ENCODE peak calls at places on chromosomes 6 and 20, in four cellular contexts. J, G, Z and C are unnamed samples. For H3K9me1, the result is how much of the 10 kb centered on the place peaks cover.

GRCh38 chr6:163356324-163356723 is 58.2 kb upstream of the QKI start:
- DNase-seq in G (peak), J (no peak), Z (peak), C (peak)

GRCh38 chr6:153130515-153131036 is 506 bp downstream of the RGS17 start:
- DNase-seq in J (no peak), Z (no peak), G (no peak), C (no peak)

GRCh38 chr6:137234505-137234863 is 15.3 kb upstream of the IFNGR1 start:
- DNase-seq in Z (no peak), J (no peak), G (no peak), C (no peak)

GRCh38 chr6:40960784-40961430 is 78.1 kb downstream of the UNC5CL start:
- DNase-seq in J (no peak), Z (no peak), G (peak), C (no peak)

GRCh38 chr6:28081486-28081751 is 1.1 kb downstream of the ZNF165 start:
- DNase-seq in J (no peak), Z (no peak), G (no peak), C (no peak)

GRCh38 chr6:164927288-164928040 is 381.9 kb downstream of the C6orf118 start:
- DNase-seq in Z (peak), J (peak), G (peak), C (peak)

GRCh38 chr20:22414354-22414753 is 170.0 kb downstream of the FOXA2 start:
- DNase-seq in G (no peak), J (peak), Z (no peak), C (no peak)

GRCh38 chr6:47621838-47622449 is 76.4 kb upstream of the ADGRF4 start:
- DNase-seq in G (no peak), J (no peak), Z (no peak), C (no peak)

GRCh38 chr20:32648761-32649615 is 24.8 kb downstream of the C20orf203 start:
- DNase-seq in G (peak), Z (no peak), J (peak), C (no peak)

GRCh38 chr20:11216451-11217314 is 542.9 kb upstream of the JAG1 start:
- DNase-seq in G (peak), Z (peak), J (no peak), C (no peak)

GRCh38 chr20:32512047-32512385 is 73.1 kb downstream of the NOL4L start:
- DNase-seq in G (no peak), J (no peak), Z (no peak), C (no peak)

GRCh38 chr6:154301086-154301625 is 55.4 kb downstream of the IPCEF1 start:
- DNase-seq in G (peak), Z (no peak), J (no peak), C (no peak)

GRCh38 chr6:35014786-35015185 is 125.7 kb downstream of the ANKS1A start:
- DNase-seq in G (peak), J (no peak), Z (peak), C (no peak)

GRCh38 chr6:113809818-113810217 is 47.3 kb upstream of the MARCKS start:
- DNase-seq in Z (no peak), G (no peak), J (no peak), C (no peak)

GRCh38 chr6:121573466-121573865 is 138.0 kb downstream of the GJA1 start:
- DNase-seq in Z (peak), J (no peak), G (no peak), C (no peak)

GRCh38 chr20:24337074-24337473 is 132.4 kb upstream of the SYNDIG1 start:
- DNase-seq in J (no peak), G (peak), Z (no peak), C (peak)

GRCh38 chr6:90226257-90226656 is 70.4 kb downstream of the BACH2 start:
- DNase-seq in Z (no peak), G (peak), J (no peak), C (no peak)

GRCh38 chr6:143213977-143214376 is 153.3 kb downstream of the AIG1 start:
- DNase-seq in G (no peak), J (no peak), Z (no peak), C (no peak)

GRCh38 chr6:143215363-143215762 is 154.7 kb downstream of the AIG1 start:
- DNase-seq in J (no peak), G (no peak), Z (no peak), C (no peak)

GRCh38 chr6:143205983-143206382 is 145.3 kb downstream of the AIG1 start:
- DNase-seq in Z (no peak), J (no peak), G (peak), C (no peak)

GRCh38 chr6:143206550-143206949 is 145.9 kb downstream of the AIG1 start:
- DNase-seq in J (no peak), G (no peak), Z (no peak), C (no peak)

DNA sequence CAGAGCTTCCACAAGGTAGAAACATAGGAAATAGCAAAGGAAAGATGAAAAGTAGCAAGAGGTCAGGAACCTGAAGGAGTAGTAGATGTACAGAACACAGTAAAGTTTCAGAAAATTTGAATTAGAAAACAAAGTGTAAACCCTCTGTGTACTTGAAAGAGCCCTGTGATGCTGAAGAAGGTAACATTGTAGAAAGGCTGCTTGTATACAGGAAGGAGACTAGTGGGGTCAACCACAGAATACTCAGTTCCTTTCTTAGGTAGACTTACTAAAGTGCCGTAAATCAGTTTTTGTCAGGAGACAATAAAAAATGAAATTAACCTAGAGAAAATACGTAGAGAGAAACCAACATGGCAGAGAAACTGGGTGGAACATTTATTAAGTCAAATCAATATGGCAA is 149.7 kb downstream of the AIG1 start:
- DNase-seq in G (no peak), J (no peak), Z (no peak), C (no peak)
- H3K9me1 ChIP-seq in G (under half), J (under half), Z (under half), C (under half)

GRCh38 chr6:21665101-21665435 is 71.5 kb downstream of the SOX4 start:
- DNase-seq in G (no peak), Z (peak), J (no peak), C (no peak)

GRCh38 chr6:21664263-21665081 is 70.9 kb downstream of the SOX4 start:
- DNase-seq in G (no peak), J (no peak), Z (peak), C (no peak)

GRCh38 chr6:21666788-21667681 is 73.5 kb downstream of the SOX4 start:
- DNase-seq in Z (peak), G (no peak), J (no peak), C (no peak)

GRCh38 chr6:21666200-21666671 is 72.7 kb downstream of the SOX4 start:
- DNase-seq in J (no peak), G (no peak), Z (peak), C (no peak)

DNA sequence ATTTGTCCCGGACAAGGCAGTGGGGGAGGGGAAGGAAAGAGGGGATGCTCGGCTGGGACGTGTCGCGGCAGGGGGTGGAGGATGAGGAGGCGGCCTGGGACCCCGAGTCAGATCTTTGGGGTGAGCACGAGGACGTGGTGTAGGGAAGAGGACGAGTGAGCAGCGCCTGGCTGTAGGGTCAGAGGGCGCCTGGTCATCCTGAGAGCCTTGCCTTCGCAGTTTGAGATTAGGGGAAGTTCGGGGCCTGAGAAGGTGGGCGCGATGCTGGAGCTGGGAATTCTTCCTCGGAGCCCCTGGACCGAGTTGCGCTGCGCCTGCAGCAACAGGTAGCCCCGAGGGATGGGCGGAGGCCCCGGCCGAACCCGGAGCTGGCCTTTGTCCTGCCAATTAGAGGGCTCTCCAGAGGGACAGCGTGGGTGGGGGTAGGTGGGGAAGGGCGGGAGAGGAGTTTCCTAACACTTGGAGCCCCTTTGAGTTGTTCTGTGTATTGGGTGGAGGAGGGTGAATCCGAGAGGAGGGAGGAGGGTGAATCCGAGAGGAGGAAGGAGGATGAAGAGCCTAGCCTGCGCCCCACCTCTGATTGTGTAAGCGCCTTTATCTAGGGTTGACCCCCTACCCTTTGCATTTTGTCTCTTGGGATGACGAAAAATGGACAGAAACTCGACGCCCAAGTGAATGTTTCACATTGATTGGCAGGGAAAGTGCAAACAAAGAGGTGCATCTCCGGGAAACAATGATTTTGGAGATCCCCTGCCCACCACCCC is 72.1 kb downstream of the SOX4 start:
- DNase-seq in J (no peak), Z (peak), G (no peak), C (no peak)
- H3K4me3 ChIP-seq in J (no peak), Z (peak), G (peak), C (peak)

DNA sequence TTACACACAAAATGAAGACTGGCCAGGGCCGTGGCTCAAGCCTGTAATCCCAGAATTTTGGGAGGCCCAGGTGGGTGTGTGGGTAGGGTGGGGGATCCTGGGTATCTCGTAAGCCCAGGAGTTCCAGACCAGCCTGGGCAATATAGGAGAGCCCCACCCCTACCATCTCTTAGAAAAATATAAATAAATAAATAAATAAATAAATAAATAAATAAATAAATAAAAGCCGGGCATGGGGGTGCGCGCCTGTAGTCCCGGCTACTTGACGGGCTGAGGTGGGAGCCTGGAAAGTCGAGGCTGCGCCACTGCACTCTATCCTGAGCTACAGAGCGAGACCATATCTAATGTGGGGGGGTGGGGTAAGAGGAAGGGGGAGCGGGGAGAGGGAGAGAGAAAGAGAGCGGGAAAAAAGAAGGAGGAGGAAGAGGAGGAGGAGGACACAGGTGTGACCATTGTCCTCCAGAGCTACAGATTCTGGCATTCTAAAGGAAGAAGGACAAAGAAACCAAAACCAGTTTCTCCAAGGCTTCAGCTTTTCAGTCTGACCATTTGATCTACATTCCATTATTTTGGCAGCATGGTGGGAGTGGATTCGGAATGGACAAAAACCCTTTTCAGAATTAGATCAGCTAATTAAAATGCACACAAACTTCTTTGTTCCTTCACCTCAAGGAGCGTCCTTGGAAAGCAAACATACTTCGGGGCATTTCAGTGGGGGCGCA is 616 bp upstream of the C6orf141 start:
- DNase-seq in Z (peak), G (no peak), J (no peak), C (no peak)
- H3K27ac ChIP-seq in Z (no peak), G (no peak), J (no peak), C (peak)

GRCh38 chr20:46800405-46800804 is 91.0 kb downstream of the SLC2A10 start:
- DNase-seq in Z (no peak), G (no peak), J (no peak), C (no peak)

GRCh38 chr20:46799781-46800180 is 90.3 kb downstream of the SLC2A10 start:
- DNase-seq in J (no peak), Z (no peak), G (no peak), C (no peak)

GRCh38 chr20:46802696-46803445 is 91.8 kb upstream of the EYA2 start:
- DNase-seq in Z (no peak), G (no peak), J (no peak), C (no peak)

GRCh38 chr20:46803446-46804020 is 91.1 kb upstream of the EYA2 start:
- DNase-seq in G (no peak), J (no peak), Z (no peak), C (no peak)

DNA sequence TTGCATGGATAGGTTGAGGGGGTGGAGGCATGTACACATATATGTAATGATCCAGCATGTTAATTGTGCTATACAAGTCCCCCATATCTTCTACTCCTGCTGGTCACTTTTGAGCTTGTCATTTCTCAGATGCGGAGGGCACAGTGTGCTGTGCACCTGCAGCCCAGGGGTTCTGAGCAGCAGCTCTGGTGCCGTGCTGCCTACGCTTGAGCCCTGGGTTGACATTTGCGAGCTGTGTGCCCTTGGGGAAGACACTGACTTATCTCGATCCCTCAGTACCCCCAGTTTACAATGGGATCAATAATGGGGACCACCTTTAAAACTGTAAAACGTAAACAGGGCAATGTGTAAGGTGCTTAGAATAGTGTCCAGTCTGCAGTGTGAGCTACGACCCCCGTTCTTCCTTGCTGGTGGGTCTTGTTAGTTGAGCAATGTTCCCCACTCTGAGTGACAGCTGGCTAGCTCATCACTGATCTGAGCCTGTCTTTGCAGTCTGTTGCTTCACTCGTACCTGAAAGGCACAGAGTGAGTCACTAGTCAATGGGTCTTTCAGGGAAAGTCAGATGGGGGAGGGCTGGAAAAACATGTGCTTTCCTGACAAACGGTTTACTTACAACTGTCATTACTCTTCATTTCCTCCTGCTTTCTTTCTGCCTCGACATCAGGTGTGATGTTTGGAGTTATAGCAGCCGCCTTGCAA is 91.7 kb downstream of the SLC2A10 start:
- DNase-seq in Z (no peak), J (no peak), G (no peak), C (no peak)
- H3K9me1 ChIP-seq in Z (under half), J (under half), G (under half), C (under half)